ENCODE peak calls at places on chromosomes 1 and 21, in ten cellular contexts. One of them, this sample, is unnamed.

GRCh38 chr21:46084041-46084561 is 13.8 kb upstream of the COL6A2 start:
- DNase-seq in GM06990: no peak
- DNase-seq in GM04504: no peak
- DNase-seq in MV-4-11: no peak
- DNase-seq in naive thymus-derived CD4-positive, alpha-beta T cell: no peak
- DNase-seq in fibroblast of mammary gland: no peak
- DNase-seq in NCI-H510A treated with DMSO at 0.1 percent for 48 hours: no peak
- DNase-seq in NCI-H2081: no peak
- DNase-seq in DMS53: no peak
- DNase-seq in LoVo: no peak
- DNase-seq in this sample: no peak

GRCh38 chr1:187931781-187932180 is 1103.0 kb downstream of the PLA2G4A start:
- DNase-seq in DMS53: no peak
- DNase-seq in NCI-H510A treated with DMSO at 0.1 percent for 48 hours: no peak
- DNase-seq in fibroblast of mammary gland: no peak
- DNase-seq in MV-4-11: no peak
- DNase-seq in naive thymus-derived CD4-positive, alpha-beta T cell: no peak
- DNase-seq in GM04504: no peak
- DNase-seq in NCI-H2081: no peak
- DNase-seq in GM06990: no peak
- DNase-seq in LoVo: no peak
- DNase-seq in this sample: no peak

GRCh38 chr1:226128487-226129075 is 58.0 kb downstream of the ACBD3 start:
- DNase-seq in DMS53: no peak
- DNase-seq in GM04504: no peak
- DNase-seq in NCI-H2081: no peak
- DNase-seq in naive thymus-derived CD4-positive, alpha-beta T cell: no peak
- DNase-seq in GM06990: no peak
- DNase-seq in MV-4-11: no peak
- DNase-seq in NCI-H510A treated with DMSO at 0.1 percent for 48 hours: no peak
- DNase-seq in fibroblast of mammary gland: peak
- DNase-seq in LoVo: peak
- DNase-seq in this sample: no peak

GRCh38 chr21:41733951-41734689 is 32.7 kb downstream of the RIPK4 start:
- DNase-seq in GM06990: no peak
- DNase-seq in GM04504: no peak
- DNase-seq in LoVo: no peak
- DNase-seq in NCI-H2081: no peak
- DNase-seq in MV-4-11: no peak
- DNase-seq in NCI-H510A treated with DMSO at 0.1 percent for 48 hours: no peak
- DNase-seq in naive thymus-derived CD4-positive, alpha-beta T cell: no peak
- DNase-seq in DMS53: no peak
- DNase-seq in fibroblast of mammary gland: no peak
- DNase-seq in this sample: no peak

GRCh38 chr1:158357441-158357840 is 3.7 kb downstream of the CD1E start:
- DNase-seq in DMS53: no peak
- DNase-seq in NCI-H2081: no peak
- DNase-seq in GM04504: no peak
- DNase-seq in MV-4-11: no peak
- DNase-seq in GM06990: no peak
- DNase-seq in fibroblast of mammary gland: no peak
- DNase-seq in naive thymus-derived CD4-positive, alpha-beta T cell: no peak
- DNase-seq in LoVo: no peak
- DNase-seq in NCI-H510A treated with DMSO at 0.1 percent for 48 hours: no peak
- DNase-seq in this sample: no peak

GRCh38 chr1:70396607-70397006 is 14.5 kb upstream of the CTH start:
- DNase-seq in NCI-H510A treated with DMSO at 0.1 percent for 48 hours: no peak
- DNase-seq in fibroblast of mammary gland: no peak
- DNase-seq in NCI-H2081: no peak
- DNase-seq in LoVo: no peak
- DNase-seq in MV-4-11: no peak
- DNase-seq in naive thymus-derived CD4-positive, alpha-beta T cell: no peak
- DNase-seq in DMS53: no peak
- DNase-seq in GM06990: no peak
- DNase-seq in GM04504: no peak
- DNase-seq in this sample: no peak

GRCh38 chr1:15344380-15344779 is 65.3 kb upstream of the EFHD2 start:
- DNase-seq in GM04504: no peak
- DNase-seq in fibroblast of mammary gland: no peak
- DNase-seq in NCI-H2081: no peak
- DNase-seq in NCI-H510A treated with DMSO at 0.1 percent for 48 hours: no peak
- DNase-seq in naive thymus-derived CD4-positive, alpha-beta T cell: no peak
- DNase-seq in MV-4-11: no peak
- DNase-seq in LoVo: no peak
- DNase-seq in GM06990: no peak
- DNase-seq in DMS53: no peak
- DNase-seq in this sample: no peak

GRCh38 chr1:48371598-48371997 is 100.4 kb downstream of the SPATA6 start:
- DNase-seq in NCI-H510A treated with DMSO at 0.1 percent for 48 hours: no peak
- DNase-seq in DMS53: no peak
- DNase-seq in GM04504: no peak
- DNase-seq in GM06990: no peak
- DNase-seq in NCI-H2081: no peak
- DNase-seq in MV-4-11: peak
- DNase-seq in fibroblast of mammary gland: no peak
- DNase-seq in naive thymus-derived CD4-positive, alpha-beta T cell: no peak
- DNase-seq in LoVo: no peak
- DNase-seq in this sample: no peak

GRCh38 chr1:200354243-200354642 is 55.6 kb downstream of the ZNF281 start:
- DNase-seq in GM04504: no peak
- DNase-seq in DMS53: no peak
- DNase-seq in MV-4-11: peak
- DNase-seq in LoVo: no peak
- DNase-seq in NCI-H2081: no peak
- DNase-seq in NCI-H510A treated with DMSO at 0.1 percent for 48 hours: no peak
- DNase-seq in fibroblast of mammary gland: peak
- DNase-seq in naive thymus-derived CD4-positive, alpha-beta T cell: no peak
- DNase-seq in GM06990: peak
- DNase-seq in this sample: peak

GRCh38 chr1:46183119-46183842 is 7.0 kb upstream of the P3R3URF start:
- DNase-seq in naive thymus-derived CD4-positive, alpha-beta T cell: no peak
- DNase-seq in fibroblast of mammary gland: peak
- DNase-seq in LoVo: peak
- DNase-seq in GM06990: no peak
- DNase-seq in MV-4-11: peak
- DNase-seq in NCI-H2081: peak
- DNase-seq in DMS53: peak
- DNase-seq in NCI-H510A treated with DMSO at 0.1 percent for 48 hours: peak
- DNase-seq in GM04504: peak
- DNase-seq in this sample: no peak

GRCh38 chr21:45393833-45394638 is 10.9 kb upstream of the COL18A1 start:
- DNase-seq in DMS53: no peak
- DNase-seq in NCI-H2081: no peak
- DNase-seq in GM04504: no peak
- DNase-seq in NCI-H510A treated with DMSO at 0.1 percent for 48 hours: no peak
- DNase-seq in MV-4-11: no peak
- DNase-seq in GM06990: no peak
- DNase-seq in fibroblast of mammary gland: no peak
- DNase-seq in LoVo: no peak
- DNase-seq in naive thymus-derived CD4-positive, alpha-beta T cell: no peak
- DNase-seq in this sample: no peak

GRCh38 chr1:39940253-39940652 is 14.7 kb upstream of the MFSD2A start:
- DNase-seq in NCI-H2081: no peak
- DNase-seq in DMS53: no peak
- DNase-seq in MV-4-11: peak
- DNase-seq in GM06990: no peak
- DNase-seq in fibroblast of mammary gland: no peak
- DNase-seq in LoVo: no peak
- DNase-seq in GM04504: no peak
- DNase-seq in NCI-H510A treated with DMSO at 0.1 percent for 48 hours: no peak
- DNase-seq in naive thymus-derived CD4-positive, alpha-beta T cell: no peak
- DNase-seq in this sample: peak

GRCh38 chr1:208225954-208226937 is 17.9 kb downstream of the PLXNA2 start:
- DNase-seq in fibroblast of mammary gland: no peak
- DNase-seq in GM06990: no peak
- DNase-seq in LoVo: no peak
- DNase-seq in naive thymus-derived CD4-positive, alpha-beta T cell: no peak
- DNase-seq in DMS53: no peak
- DNase-seq in NCI-H2081: no peak
- DNase-seq in GM04504: no peak
- DNase-seq in MV-4-11: no peak
- DNase-seq in NCI-H510A treated with DMSO at 0.1 percent for 48 hours: no peak
- DNase-seq in this sample: no peak

GRCh38 chr1:112807117-112807516 is 92.0 kb upstream of the PPM1J start:
- DNase-seq in DMS53: no peak
- DNase-seq in GM04504: no peak
- DNase-seq in fibroblast of mammary gland: no peak
- DNase-seq in NCI-H2081: no peak
- DNase-seq in MV-4-11: no peak
- DNase-seq in NCI-H510A treated with DMSO at 0.1 percent for 48 hours: no peak
- DNase-seq in naive thymus-derived CD4-positive, alpha-beta T cell: no peak
- DNase-seq in GM06990: no peak
- DNase-seq in LoVo: no peak
- DNase-seq in this sample: no peak

GRCh38 chr1:204506091-204506968 is 9.9 kb upstream of the MDM4 start:
- DNase-seq in fibroblast of mammary gland: peak
- DNase-seq in naive thymus-derived CD4-positive, alpha-beta T cell: peak
- DNase-seq in GM06990: peak
- DNase-seq in NCI-H510A treated with DMSO at 0.1 percent for 48 hours: peak
- DNase-seq in MV-4-11: peak
- DNase-seq in DMS53: peak
- DNase-seq in NCI-H2081: peak
- DNase-seq in LoVo: peak
- DNase-seq in GM04504: peak
- DNase-seq in this sample: peak

GRCh38 chr1:78155121-78155520 is 109.4 kb downstream of the GIPC2 start:
- DNase-seq in fibroblast of mammary gland: no peak
- DNase-seq in NCI-H510A treated with DMSO at 0.1 percent for 48 hours: no peak
- DNase-seq in MV-4-11: no peak
- DNase-seq in GM04504: no peak
- DNase-seq in NCI-H2081: no peak
- DNase-seq in GM06990: no peak
- DNase-seq in LoVo: no peak
- DNase-seq in naive thymus-derived CD4-positive, alpha-beta T cell: no peak
- DNase-seq in DMS53: no peak
- DNase-seq in this sample: no peak

GRCh38 chr1:208737922-208738321 is 493.7 kb upstream of the PLXNA2 start:
- DNase-seq in fibroblast of mammary gland: no peak
- DNase-seq in NCI-H2081: peak
- DNase-seq in LoVo: no peak
- DNase-seq in naive thymus-derived CD4-positive, alpha-beta T cell: no peak
- DNase-seq in DMS53: no peak
- DNase-seq in GM04504: no peak
- DNase-seq in GM06990: no peak
- DNase-seq in NCI-H510A treated with DMSO at 0.1 percent for 48 hours: no peak
- DNase-seq in MV-4-11: no peak
- DNase-seq in this sample: no peak

GRCh38 chr1:98660941-98661543 is 479 bp upstream of the SNX7 start:
- DNase-seq in MV-4-11: no peak
- DNase-seq in fibroblast of mammary gland: no peak
- DNase-seq in LoVo: no peak
- DNase-seq in naive thymus-derived CD4-positive, alpha-beta T cell: no peak
- DNase-seq in NCI-H2081: no peak
- DNase-seq in GM06990: no peak
- DNase-seq in GM04504: no peak
- DNase-seq in NCI-H510A treated with DMSO at 0.1 percent for 48 hours: peak
- DNase-seq in DMS53: no peak
- DNase-seq in this sample: no peak

GRCh38 chr1:69513621-69514020 is 54.1 kb upstream of the LRRC7 start:
- DNase-seq in GM04504: peak
- DNase-seq in naive thymus-derived CD4-positive, alpha-beta T cell: no peak
- DNase-seq in fibroblast of mammary gland: peak
- DNase-seq in NCI-H510A treated with DMSO at 0.1 percent for 48 hours: no peak
- DNase-seq in MV-4-11: no peak
- DNase-seq in DMS53: no peak
- DNase-seq in GM06990: no peak
- DNase-seq in LoVo: no peak
- DNase-seq in NCI-H2081: no peak
- DNase-seq in this sample: no peak

GRCh38 chr1:17009706-17010105 is 2.0 kb downstream of the ATP13A2 start:
- DNase-seq in fibroblast of mammary gland: no peak
- DNase-seq in MV-4-11: peak
- DNase-seq in LoVo: no peak
- DNase-seq in NCI-H510A treated with DMSO at 0.1 percent for 48 hours: no peak
- DNase-seq in naive thymus-derived CD4-positive, alpha-beta T cell: no peak
- DNase-seq in GM04504: no peak
- DNase-seq in DMS53: peak
- DNase-seq in GM06990: no peak
- DNase-seq in NCI-H2081: no peak
- DNase-seq in this sample: peak

GRCh38 chr1:81407463-81407862 is 393.3 kb upstream of the ADGRL2 start:
- DNase-seq in naive thymus-derived CD4-positive, alpha-beta T cell: no peak
- DNase-seq in GM04504: no peak
- DNase-seq in MV-4-11: no peak
- DNase-seq in LoVo: no peak
- DNase-seq in NCI-H2081: peak
- DNase-seq in GM06990: no peak
- DNase-seq in DMS53: no peak
- DNase-seq in NCI-H510A treated with DMSO at 0.1 percent for 48 hours: no peak
- DNase-seq in fibroblast of mammary gland: no peak
- DNase-seq in this sample: no peak

GRCh38 chr1:48917901-48918603 is 141.4 kb upstream of the BEND5 start:
- DNase-seq in GM06990: no peak
- DNase-seq in fibroblast of mammary gland: no peak
- DNase-seq in LoVo: no peak
- DNase-seq in DMS53: peak
- DNase-seq in naive thymus-derived CD4-positive, alpha-beta T cell: no peak
- DNase-seq in NCI-H2081: peak
- DNase-seq in MV-4-11: no peak
- DNase-seq in NCI-H510A treated with DMSO at 0.1 percent for 48 hours: peak
- DNase-seq in GM04504: no peak
- DNase-seq in this sample: no peak

GRCh38 chr1:246497331-246497915 is 9.7 kb downstream of the SMYD3 start:
- DNase-seq in naive thymus-derived CD4-positive, alpha-beta T cell: peak
- DNase-seq in GM06990: no peak
- DNase-seq in GM04504: peak
- DNase-seq in MV-4-11: peak
- DNase-seq in LoVo: peak
- DNase-seq in DMS53: peak
- DNase-seq in NCI-H510A treated with DMSO at 0.1 percent for 48 hours: peak
- DNase-seq in NCI-H2081: peak
- DNase-seq in fibroblast of mammary gland: peak
- DNase-seq in this sample: peak

GRCh38 chr1:230743874-230744273 is 3.3 kb upstream of the CAPN9 start:
- DNase-seq in naive thymus-derived CD4-positive, alpha-beta T cell: no peak
- DNase-seq in GM06990: no peak
- DNase-seq in DMS53: peak
- DNase-seq in GM04504: no peak
- DNase-seq in NCI-H2081: no peak
- DNase-seq in MV-4-11: no peak
- DNase-seq in fibroblast of mammary gland: no peak
- DNase-seq in NCI-H510A treated with DMSO at 0.1 percent for 48 hours: no peak
- DNase-seq in LoVo: no peak
- DNase-seq in this sample: no peak

GRCh38 chr1:15749399-15750291 is 7.3 kb downstream of the TMEM82 start:
- DNase-seq in MV-4-11: no peak
- DNase-seq in naive thymus-derived CD4-positive, alpha-beta T cell: no peak
- DNase-seq in fibroblast of mammary gland: no peak
- DNase-seq in GM06990: no peak
- DNase-seq in DMS53: no peak
- DNase-seq in NCI-H510A treated with DMSO at 0.1 percent for 48 hours: no peak
- DNase-seq in LoVo: no peak
- DNase-seq in GM04504: no peak
- DNase-seq in NCI-H2081: no peak
- DNase-seq in this sample: no peak

GRCh38 chr1:72296481-72296880 is 14.1 kb upstream of the NEGR1 start:
- DNase-seq in NCI-H2081: no peak
- DNase-seq in GM04504: no peak
- DNase-seq in LoVo: no peak
- DNase-seq in GM06990: no peak
- DNase-seq in DMS53: no peak
- DNase-seq in NCI-H510A treated with DMSO at 0.1 percent for 48 hours: no peak
- DNase-seq in fibroblast of mammary gland: no peak
- DNase-seq in naive thymus-derived CD4-positive, alpha-beta T cell: no peak
- DNase-seq in MV-4-11: no peak
- DNase-seq in this sample: no peak

GRCh38 chr1:202656951-202657646 is 53.2 kb downstream of the SYT2 start:
- DNase-seq in GM06990: no peak
- DNase-seq in naive thymus-derived CD4-positive, alpha-beta T cell: no peak
- DNase-seq in LoVo: no peak
- DNase-seq in MV-4-11: peak
- DNase-seq in NCI-H2081: no peak
- DNase-seq in fibroblast of mammary gland: peak
- DNase-seq in NCI-H510A treated with DMSO at 0.1 percent for 48 hours: no peak
- DNase-seq in GM04504: no peak
- DNase-seq in DMS53: no peak
- DNase-seq in this sample: no peak

GRCh38 chr1:240217398-240217797 is 125.7 kb downstream of the FMN2 start:
- DNase-seq in naive thymus-derived CD4-positive, alpha-beta T cell: no peak
- DNase-seq in MV-4-11: no peak
- DNase-seq in LoVo: no peak
- DNase-seq in GM04504: no peak
- DNase-seq in NCI-H2081: no peak
- DNase-seq in GM06990: no peak
- DNase-seq in fibroblast of mammary gland: peak
- DNase-seq in NCI-H510A treated with DMSO at 0.1 percent for 48 hours: no peak
- DNase-seq in DMS53: no peak
- DNase-seq in this sample: no peak

This sample was measured in GF-D8.